ENCODE peak calls at places on chromosomes 13 and 19, in four cellular contexts. P, D, M and E are unnamed samples.
A peak's percentile ranks its signal among the peaks of the same experiment; 100 is the strongest.

GRCh38 chr13:75514080-75515040 is 23.3 kb downstream of the COMMD6 start:
- DNase-seq in P (no peak), D (no peak), M (no peak), E (no peak)

GRCh38 chr19:39599116-39599515 is 3.2 kb upstream of the LGALS13 start:
- DNase-seq in P (no peak), D (no peak), M (peak; percentile 30), E (peak; percentile 20)

GRCh38 chr19:367561-367960 is 23.0 kb upstream of the MIER2 start:
- DNase-seq in P (no peak), D (no peak), M (no peak), E (no peak)

GRCh38 chr19:38335949-38336637 is 463 bp downstream of the CATSPERG start:
- DNase-seq in P (peak; percentile 79), D (peak; percentile 80), M (peak; percentile 86), E (peak; percentile 73)

GRCh38 chr13:112895521-112896465 is 73.2 kb upstream of the MCF2L start:
- DNase-seq in P (no peak), D (no peak), M (no peak), E (no peak)

GRCh38 chr19:1650627-1651009 is 1.8 kb downstream of the TCF3 start:
- DNase-seq in P (no peak), D (no peak), M (no peak), E (no peak)

GRCh38 chr13:20080377-20081164 is 80.3 kb downstream of the GJA3 start:
- DNase-seq in P (no peak), D (no peak), M (no peak), E (no peak)

GRCh38 chr13:100176781-100177389 is 88.0 kb downstream of the PCCA start:
- DNase-seq in P (no peak), D (no peak), M (no peak), E (no peak)

GRCh38 chr19:6232567-6232966 is 47.2 kb downstream of the MLLT1 start:
- DNase-seq in P (no peak), D (no peak), M (no peak), E (no peak)

GRCh38 chr19:33277434-33277833 is 24.9 kb downstream of the CEBPA start:
- DNase-seq in P (no peak), D (no peak), M (no peak), E (no peak)

GRCh38 chr19:53101518-53101917 is 1.7 kb downstream of the ZNF160 start:
- DNase-seq in P (no peak), D (no peak), M (no peak), E (no peak)

GRCh38 chr13:59635591-59635990 is 528.1 kb downstream of the DIAPH3 start:
- DNase-seq in P (no peak), D (no peak), M (no peak), E (no peak)

GRCh38 chr13:112064222-112064621 is 2.7 kb upstream of the SOX1 start:
- DNase-seq in P (no peak), D (no peak), M (no peak), E (no peak)

GRCh38 chr13:22961835-22962537 is 218.8 kb upstream of the SGCG start:
- DNase-seq in P (no peak), D (no peak), M (no peak), E (no peak)

GRCh38 chr19:852136-853013 is at the start of gene ELANE:
- DNase-seq in P (no peak), D (no peak), M (no peak), E (no peak)

GRCh38 chr13:108987488-108987887 is 358.1 kb downstream of the MYO16 start:
- DNase-seq in P (no peak), D (no peak), M (no peak), E (no peak)

GRCh38 chr19:35540356-35540927 is 5.0 kb upstream of the TMEM147 start:
- DNase-seq in P (no peak), D (no peak), M (no peak), E (no peak)

GRCh38 chr19:15634105-15634504 is 6.6 kb upstream of the CYP4F3 start:
- DNase-seq in P (no peak), D (no peak), M (no peak), E (no peak)

GRCh38 chr19:45528149-45528743 is 21.0 kb downstream of the VASP start:
- DNase-seq in P (peak; percentile 50), D (no peak), M (no peak), E (no peak)

GRCh38 chr13:48994731-48995130 is 19.0 kb downstream of the FNDC3A start:
- DNase-seq in P (no peak), D (no peak), M (peak; percentile 4), E (no peak)

GRCh38 chr19:13002389-13002898 is 7.2 kb downstream of the NFIX start:
- DNase-seq in P (no peak), D (no peak), M (no peak), E (no peak)

GRCh38 chr13:98915563-98916348 is 62.1 kb downstream of the DOCK9 start:
- DNase-seq in P (no peak), D (no peak), M (no peak), E (no peak)

GRCh38 chr13:23467048-23467931 is 33.8 kb upstream of the SACS start:
- DNase-seq in P (no peak), D (no peak), M (no peak), E (no peak)

GRCh38 chr19:8641908-8642547 is 11.6 kb downstream of the NFILZ start:
- DNase-seq in P (no peak), D (no peak), M (peak; percentile 71), E (no peak)

GRCh38 chr19:28400953-28401671 is 811.8 kb downstream of the UQCRFS1 start:
- DNase-seq in P (no peak), D (no peak), M (no peak), E (no peak)

GRCh38 chr19:33416307-33417215 is 43.1 kb downstream of the CEBPG start:
- DNase-seq in P (peak; percentile 29), D (no peak), M (peak; percentile 44), E (peak; percentile 47)

GRCh38 chr19:51809787-51810186 is 14.8 kb downstream of the FPR3 start:
- DNase-seq in P (no peak), D (no peak), M (peak; percentile 21), E (no peak)

GRCh38 chr19:15453091-15453498 is 3.3 kb upstream of the WIZ start:
- DNase-seq in P (no peak), D (no peak), M (no peak), E (no peak)

GRCh38 chr19:43731346-43731745 is 15.5 kb downstream of the IRGC start:
- DNase-seq in P (no peak), D (no peak), M (no peak), E (no peak)

GRCh38 chr19:43727593-43727853 is 11.6 kb downstream of the IRGC start:
- DNase-seq in P (no peak), D (no peak), M (no peak), E (no peak)

GRCh38 chr19:43735013-43735412 is 19.1 kb downstream of the IRGC start:
- DNase-seq in P (no peak), D (no peak), M (no peak), E (no peak)

GRCh38 chr19:43735957-43736356 is 18.8 kb downstream of the SMG9 start:
- DNase-seq in P (no peak), D (no peak), M (no peak), E (no peak)

DNA sequence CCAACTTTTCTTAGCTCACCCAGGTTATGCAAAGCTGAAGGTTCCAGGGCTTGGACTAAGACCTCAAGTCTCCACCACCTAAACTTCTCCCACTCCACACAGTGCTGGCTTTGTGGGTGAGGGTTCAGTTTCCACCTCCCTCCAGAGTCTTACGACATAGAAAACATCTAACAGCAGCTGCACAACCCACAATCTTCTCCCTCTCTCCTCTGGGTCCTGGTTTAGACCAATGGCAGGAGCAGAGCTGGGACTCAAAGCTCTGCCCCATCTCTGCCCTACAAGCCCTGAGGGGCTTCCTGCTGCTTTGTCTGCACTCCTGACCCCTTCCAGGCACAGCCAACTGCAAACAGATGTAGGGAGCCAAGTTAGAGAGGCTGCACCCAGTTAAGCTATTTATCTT is 16.0 kb downstream of the IRGC start:
- DNase-seq in P (no peak), D (no peak), M (no peak), E (no peak)
- H3K4me1 ChIP-seq in P (no peaks in the 10 kb centered on the region), D (peaks cover 6% of the 10 kb centered on the region), M (no peaks in the 10 kb centered on the region), E (peaks cover 8% of the 10 kb centered on the region)

GRCh38 chr13:27440408-27440807 is 10.0 kb downstream of the MTIF3 start:
- DNase-seq in P (no peak), D (no peak), M (no peak), E (no peak)
- TF ChIP-seq SUZ12 in P (no peak), D (no peak), M (no peak), E (no peak)

GRCh38 chr19:48631254-48631653 is 5.9 kb downstream of the DBP start:
- DNase-seq in P (no peak), D (no peak), M (no peak), E (no peak)
- H3K4me1 ChIP-seq in P (peaks cover 24% of the 10 kb centered on the region), D (peaks cover 20% of the 10 kb centered on the region), M (peaks cover 62% of the 10 kb centered on the region), E (peaks cover 12% of the 10 kb centered on the region)

GRCh38 chr19:3268763-3269162 is 44.3 kb downstream of the CELF5 start:
- DNase-seq in P (no peak), D (no peak), M (no peak), E (no peak)

GRCh38 chr19:3272952-3273351 is 48.5 kb downstream of the CELF5 start:
- DNase-seq in P (no peak), D (no peak), M (no peak), E (no peak)

GRCh38 chr19:3272532-3272931 is 48.1 kb downstream of the CELF5 start:
- DNase-seq in P (no peak), D (no peak), M (no peak), E (no peak)

GRCh38 chr19:3269972-3270667 is 45.7 kb downstream of the CELF5 start:
- DNase-seq in P (no peak), D (no peak), M (no peak), E (no peak)

DNA sequence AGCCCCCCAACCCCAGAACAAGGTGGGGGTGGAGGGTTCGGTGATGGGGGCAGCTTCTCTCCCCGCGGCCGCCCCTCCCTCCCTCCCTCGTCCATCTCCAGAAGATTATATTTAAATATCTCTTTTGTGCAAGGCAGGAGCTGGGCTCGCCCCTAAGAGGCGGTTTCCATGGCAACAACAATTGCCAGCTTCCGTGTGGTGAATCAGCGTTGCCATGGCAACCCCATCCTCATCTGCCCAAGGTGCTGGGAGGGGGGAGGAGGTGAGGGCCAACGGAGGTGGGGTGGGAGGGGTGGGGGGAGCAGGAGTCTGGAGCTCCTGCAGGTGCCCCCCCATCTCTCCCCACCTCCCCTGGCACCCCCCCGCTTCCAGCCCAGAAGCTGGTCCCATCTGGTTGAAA is 46.4 kb downstream of the CELF5 start:
- DNase-seq in P (no peak), D (no peak), M (peak; percentile 43), E (no peak)
- TF ChIP-seq SUZ12 in P (no peak), D (no peak), M (no peak), E (no peak)